ENCODE peak calls at places on chromosomes 11 and 22, in four cellular contexts. M is sigmoid colon, D is IMR-90, H is breast epithelium. E is an unnamed sample.

GRCh38 chr11:57456960-57457642 is 3.2 kb upstream of the RTN4RL2 start:
- DNase-seq in M (peak), D (peak), H (peak), E (peak)

GRCh38 chr11:118635642-118636041 is 28.2 kb downstream of the PHLDB1 start:
- DNase-seq in M (no peak), D (no peak), H (no peak), E (no peak)

GRCh38 chr22:23862103-23862502 is 4.4 kb downstream of the SLC2A11 start:
- DNase-seq in M (no peak), D (peak), H (no peak), E (no peak)

GRCh38 chr11:65121447-65121864 is 478 bp downstream of the FAU start:
- DNase-seq in M (peak), D (no peak), H (no peak), E (no peak)

GRCh38 chr22:32518848-32519247 is 44.2 kb downstream of the FBXO7 start:
- DNase-seq in M (no peak), D (no peak), H (no peak), E (no peak)

GRCh38 chr22:47205081-47205491 is 442.6 kb downstream of the TBC1D22A start:
- DNase-seq in M (peak), D (no peak), H (peak), E (no peak)

GRCh38 chr11:13717331-13717730 is 48.9 kb downstream of the FAR1 start:
- DNase-seq in M (no peak), D (peak), H (no peak), E (no peak)

GRCh38 chr11:99069831-99070444 is 49.2 kb downstream of the CNTN5 start:
- DNase-seq in M (peak), D (no peak), H (peak), E (no peak)

GRCh38 chr22:19455585-19456370 is 8.3 kb upstream of the C22orf39 start:
- DNase-seq in M (no peak), D (peak), H (no peak), E (no peak)

GRCh38 chr11:62611705-62612365 is 740 bp downstream of the EML3 start:
- DNase-seq in M (peak), D (peak), H (no peak), E (no peak)

GRCh38 chr11:72954860-72955259 is 140.6 kb downstream of the ATG16L2 start:
- DNase-seq in M (no peak), D (no peak), H (no peak), E (no peak)

GRCh38 chr11:114208371-114208770 is 87.8 kb upstream of the NNMT start:
- DNase-seq in M (no peak), D (no peak), H (no peak), E (no peak)

GRCh38 chr11:34784318-34784841 is 131.8 kb downstream of the APIP start:
- DNase-seq in M (no peak), D (no peak), H (no peak), E (no peak)

GRCh38 chr11:116890193-116890592 is 52.8 kb upstream of the APOA1 start:
- DNase-seq in M (no peak), D (peak), H (no peak), E (no peak)

GRCh38 chr22:19848298-19849224 is 6.1 kb downstream of the GNB1L start:
- DNase-seq in M (peak), D (no peak), H (peak), E (peak)

GRCh38 chr22:44648821-44649566 is 53.0 kb upstream of the PRR5 start:
- DNase-seq in M (peak), D (peak), H (peak), E (no peak)

GRCh38 chr22:47196881-47197701 is 434.6 kb downstream of the TBC1D22A start:
- DNase-seq in M (peak), D (no peak), H (no peak), E (no peak)

GRCh38 chr11:62925745-62926668 is 4.8 kb upstream of the CHRM1 start:
- DNase-seq in M (no peak), D (no peak), H (no peak), E (no peak)

GRCh38 chr22:45036154-45036553 is 26.3 kb upstream of the PHF21B start:
- DNase-seq in M (no peak), D (peak), H (no peak), E (no peak)

GRCh38 chr22:49600452-49600847 is 227.2 kb downstream of the BRD1 start:
- DNase-seq in M (no peak), D (no peak), H (no peak), E (no peak)

GRCh38 chr11:62432695-62433094 is 13.9 kb downstream of the SCGB1A1 start:
- DNase-seq in M (no peak), D (no peak), H (no peak), E (no peak)

GRCh38 chr22:30397656-30398635 is 1.1 kb downstream of the SEC14L2 start:
- DNase-seq in M (no peak), D (no peak), H (no peak), E (no peak)

GRCh38 chr11:69664103-69664775 is 10.9 kb downstream of the LTO1 start:
- DNase-seq in M (peak), D (no peak), H (no peak), E (no peak)

GRCh38 chr22:50620861-50621490 is 7.0 kb downstream of the ARSA start:
- DNase-seq in M (no peak), D (no peak), H (no peak), E (no peak)

GRCh38 chr11:57249384-57250319 is 12.6 kb upstream of the APLNR start:
- DNase-seq in M (peak), D (peak), H (peak), E (no peak)

GRCh38 chr11:13007702-13008435 is 1.2 kb upstream of the RASSF10 start:
- DNase-seq in M (no peak), D (no peak), H (no peak), E (peak)

GRCh38 chr11:46896719-46897406 is 21.5 kb downstream of the LRP4 start:
- DNase-seq in M (no peak), D (peak), H (no peak), E (no peak)

GRCh38 chr11:69644071-69644961 is 3.4 kb downstream of the CCND1 start:
- DNase-seq in M (peak), D (peak), H (peak), E (no peak)

GRCh38 chr11:92149996-92150395 is 74.6 kb upstream of the FAT3 start:
- DNase-seq in M (no peak), D (peak), H (no peak), E (no peak)

GRCh38 chr22:50112151-50113118 is 22.6 kb downstream of the MOV10L1 start:
- DNase-seq in M (no peak), D (peak), H (no peak), E (no peak)

GRCh38 chr11:90189011-90189410 is 33.8 kb downstream of the CHORDC1 start:
- DNase-seq in M (no peak), D (no peak), H (no peak), E (no peak)

GRCh38 chr11:130872961-130873360 is 43.3 kb downstream of the SNX19 start:
- DNase-seq in M (no peak), D (peak), H (no peak), E (no peak)

GRCh38 chr11:112470355-112470754 is 209.7 kb upstream of the PLET1 start:
- DNase-seq in M (no peak), D (peak), H (no peak), E (no peak)

GRCh38 chr11:75582935-75583709 is 21.1 kb downstream of the SERPINH1 start:
- DNase-seq in M (peak), D (peak), H (peak), E (no peak)

GRCh38 chr11:74179234-74180126 is 8.4 kb downstream of the PPME1 start:
- DNase-seq in M (no peak), D (peak), H (no peak), E (no peak)

GRCh38 chr11:116512841-116513240 is 259.9 kb downstream of the BUD13 start:
- DNase-seq in M (no peak), D (no peak), H (no peak), E (no peak)

GRCh38 chr11:11748706-11749365 is 92.9 kb upstream of the USP47 start:
- DNase-seq in M (no peak), D (peak), H (no peak), E (peak)

GRCh38 chr22:19125011-19125410 is 2.8 kb upstream of the DGCR2 start:
- DNase-seq in M (no peak), D (no peak), H (no peak), E (no peak)

GRCh38 chr11:66649903-66650302 is 11.4 kb downstream of the RBM4 start:
- DNase-seq in M (no peak), D (no peak), H (no peak), E (no peak)

GRCh38 chr11:66641834-66642233 is 3.3 kb downstream of the RBM4 start:
- DNase-seq in M (no peak), D (no peak), H (no peak), E (no peak)

GRCh38 chr11:66651011-66651410 is 12.5 kb downstream of the RBM4 start:
- DNase-seq in M (no peak), D (peak), H (no peak), E (no peak)

GRCh38 chr11:66643745-66644437 is 5.4 kb downstream of the RBM4 start:
- DNase-seq in M (no peak), D (no peak), H (no peak), E (no peak)

DNA sequence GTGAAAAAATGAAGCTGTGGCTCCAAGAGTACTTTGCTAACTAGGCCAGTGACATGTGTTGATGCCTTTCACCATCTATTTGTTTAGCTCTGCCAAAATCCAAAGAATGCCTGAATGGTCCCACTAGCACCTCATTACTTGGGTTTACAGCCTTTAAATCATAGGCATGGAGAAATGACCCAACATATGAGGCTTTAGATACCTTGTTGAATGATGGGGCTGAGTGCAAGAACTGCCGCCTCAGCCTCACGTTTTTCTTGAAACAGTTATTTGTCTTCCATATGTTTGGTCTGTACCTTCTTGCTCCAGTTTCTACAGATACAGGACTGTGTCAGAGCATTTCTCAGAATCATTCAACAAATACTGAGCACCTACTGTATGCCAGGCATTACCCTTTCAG is 8.4 kb downstream of the RBM4 start:
- DNase-seq in M (no peak), D (no peak), H (no peak), E (no peak)
- TF ChIP-seq POLR2A in M (no peak), D (no peak), H (no peak), E (no peak)

DNA sequence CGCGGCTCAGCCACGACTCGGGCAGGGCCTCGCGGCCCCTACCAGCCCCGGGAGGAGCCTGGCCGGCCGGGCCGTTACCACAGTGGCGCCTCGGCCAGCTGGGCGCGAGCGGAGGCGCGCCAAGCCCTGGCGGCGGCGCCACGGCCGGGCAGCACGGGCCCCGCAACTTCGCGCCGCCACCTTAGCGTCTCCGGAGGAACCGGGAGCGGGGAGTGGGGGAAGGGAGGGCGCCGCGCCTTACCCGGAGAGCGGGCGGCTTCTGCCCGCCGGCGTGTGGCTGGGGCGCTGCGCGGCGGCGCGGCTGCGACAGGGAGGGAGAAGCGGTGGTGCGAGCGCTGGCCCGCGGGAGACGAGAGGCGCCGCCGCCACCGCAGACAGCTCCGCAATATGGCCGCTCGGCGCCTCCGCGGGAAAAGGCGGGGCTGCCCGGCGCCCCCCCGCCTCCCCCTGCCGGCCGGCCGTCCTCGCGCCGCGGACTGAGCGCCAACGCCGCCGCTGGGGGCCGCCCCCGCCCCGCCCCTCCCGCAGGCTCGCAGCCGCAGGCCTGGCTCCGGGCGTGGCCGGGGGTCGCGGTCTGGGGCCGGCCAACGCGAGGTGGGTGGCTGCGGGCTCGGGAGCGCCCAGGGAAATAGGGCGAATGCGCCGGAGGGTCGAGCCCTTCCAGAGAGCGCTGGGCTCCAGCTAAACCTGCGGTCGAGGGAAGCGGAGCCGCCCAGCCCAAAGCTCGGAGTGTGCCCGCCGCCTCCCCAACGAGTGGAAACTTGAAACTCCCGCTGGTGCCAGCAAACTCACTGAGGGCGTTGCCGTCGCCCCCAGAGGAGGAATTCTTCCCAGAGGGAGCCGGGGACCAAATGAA is at the start of gene RDX:
- DNase-seq in M (peak), D (peak), H (peak), E (no peak)
- TF ChIP-seq POLR2A in M (no peak), D (peak), H (no peak), E (peak)

GRCh38 chr11:128522063-128522942 is 65.1 kb downstream of the ETS1 start:
- DNase-seq in M (peak), D (peak), H (peak), E (peak)
- TF ChIP-seq POLR2A in M (peak), D (peak), H (peak), E (peak)

DNA sequence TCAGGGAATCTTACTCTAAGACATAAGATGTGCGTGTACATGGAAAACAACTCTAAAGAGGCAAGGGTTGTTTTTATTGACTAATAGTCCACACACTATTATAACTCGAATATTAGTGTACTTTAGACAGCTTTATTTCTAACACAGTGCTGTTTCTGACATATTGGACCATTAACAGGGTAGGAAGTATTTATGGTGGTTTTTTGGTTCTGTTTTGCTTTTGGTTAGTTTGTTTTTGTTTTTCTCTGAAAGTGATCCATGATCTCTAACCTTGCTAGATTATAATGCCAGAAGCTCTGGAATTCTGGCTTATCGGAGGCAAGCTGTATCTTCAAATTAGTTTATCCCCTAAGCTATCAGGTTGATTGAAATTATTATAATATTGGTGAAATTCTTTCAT is 1.1 kb upstream of the HBG1 start:
- DNase-seq in M (no peak), D (no peak), H (no peak), E (no peak)
- TF ChIP-seq POLR2A in M (no peak), D (no peak), H (no peak), E (no peak)

DNA sequence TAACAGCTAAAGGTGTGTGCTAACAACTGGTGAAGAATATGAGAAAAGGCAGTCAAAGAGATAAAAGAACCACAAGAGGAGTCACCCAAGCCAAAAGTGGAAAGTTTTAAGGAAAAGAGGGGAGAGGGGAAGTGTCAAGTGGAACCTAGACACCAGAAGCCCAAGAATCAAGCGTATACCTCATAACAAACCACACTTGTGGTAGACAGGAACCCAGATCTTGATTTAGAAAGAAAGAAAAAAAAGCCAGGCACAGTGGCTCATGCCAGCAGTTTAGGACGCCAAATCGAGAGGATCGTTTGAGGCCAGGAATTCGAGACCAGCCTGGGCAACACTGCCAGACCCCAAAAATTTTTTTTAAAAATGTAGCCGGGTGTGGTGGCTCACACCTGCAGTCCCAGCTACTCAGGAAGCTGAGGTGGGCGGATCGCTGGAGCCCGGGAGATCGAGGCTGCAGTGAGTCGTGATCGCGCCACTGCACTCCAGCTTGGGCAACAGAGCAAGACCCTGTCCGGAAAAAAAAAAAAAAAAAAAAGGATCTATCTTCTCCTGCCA is 877 bp downstream of the SLC25A17 start:
- DNase-seq in M (no peak), D (no peak), H (no peak), E (no peak)
- TF ChIP-seq POLR2A in M (no peak), D (no peak), H (no peak), E (no peak)

GRCh38 chr11:67318239-67318555 is 14.9 kb downstream of the SSH3 start:
- DNase-seq in M (no peak), D (no peak), H (no peak), E (no peak)

GRCh38 chr11:67320011-67320410 is 16.7 kb downstream of the SSH3 start:
- DNase-seq in M (no peak), D (peak), H (no peak), E (no peak)

GRCh38 chr11:67315325-67315909 is 12.1 kb downstream of the SSH3 start:
- DNase-seq in M (no peak), D (no peak), H (no peak), E (no peak)

GRCh38 chr11:67316882-67317364 is 13.6 kb downstream of the SSH3 start:
- DNase-seq in M (no peak), D (peak), H (no peak), E (no peak)

DNA sequence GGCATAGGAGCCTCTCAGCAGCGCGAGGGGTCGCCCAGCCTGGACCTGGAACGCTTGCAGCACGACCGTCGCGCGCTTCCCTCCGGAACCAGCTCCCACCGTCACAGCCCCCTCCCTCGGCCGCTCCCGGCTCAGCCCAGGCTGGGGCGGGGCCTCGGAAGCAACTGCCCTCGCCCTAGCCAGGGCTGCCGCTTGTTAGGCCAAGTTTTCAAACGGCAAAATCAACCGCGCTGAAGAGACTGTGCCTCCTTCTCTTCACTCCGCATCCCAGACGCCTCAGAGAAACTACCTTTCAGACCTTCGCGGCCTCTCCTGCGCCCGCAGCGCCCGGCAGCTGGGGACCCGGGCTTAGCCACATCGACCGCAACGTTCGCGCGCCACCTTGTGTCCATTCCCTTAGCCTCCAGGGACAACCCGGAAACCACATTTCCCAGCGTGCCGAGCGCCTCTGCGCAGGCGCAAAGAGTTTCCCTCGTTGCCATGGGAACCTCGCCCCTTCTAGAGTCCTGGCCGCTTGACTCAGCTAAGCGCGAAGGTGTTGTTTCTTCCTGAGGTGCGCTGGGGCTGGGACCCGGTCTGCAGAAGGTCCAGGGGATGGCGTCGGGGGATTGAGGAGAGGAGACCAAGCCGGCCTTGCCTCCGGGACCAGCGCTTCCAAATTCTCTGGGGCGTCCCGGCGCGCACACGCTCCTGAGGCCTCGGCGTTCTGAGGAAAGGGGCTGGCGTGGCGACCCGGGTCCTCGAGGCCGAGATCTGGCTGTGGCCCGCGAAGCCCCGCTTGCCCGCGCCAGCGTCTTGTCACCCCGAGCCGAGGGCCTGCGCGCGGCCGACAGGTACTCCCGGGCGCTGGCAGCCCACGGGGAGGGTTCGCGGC is 14.3 kb downstream of the SSH3 start:
- DNase-seq in M (peak), D (peak), H (peak), E (peak)
- TF ChIP-seq POLR2A in M (peak), D (peak), H (peak), E (no peak)

GRCh38 chr11:95231126-95231880 is at the start of gene SESN3:
- DNase-seq in M (peak), D (peak), H (peak), E (peak)
- TF ChIP-seq POLR2A in M (peak), D (no peak), H (peak), E (peak)

GRCh38 chr11:87339416-87339815 is 301.7 kb downstream of the TMEM135 start:
- DNase-seq in M (no peak), D (no peak), H (no peak), E (no peak)
- TF ChIP-seq POLR2A in M (no peak), D (no peak), H (no peak), E (no peak)

E was measured in esophagus muscularis mucosa.